ENCODE peak calls at places on chromosomes 12 and 14, in ten cellular contexts. One of them, this sample, is unnamed.

GRCh38 chr12:13980548-13981295 is 680 bp downstream of the GRIN2B start:
- DNase-seq in dorsolateral prefrontal cortex: no peak
- DNase-seq in stomach: no peak
- DNase-seq in tibial artery: no peak
- DNase-seq in lung: no peak
- DNase-seq in GM06990: peak; percentile 8
- DNase-seq in tibial nerve: no peak
- DNase-seq in AG09309: no peak
- DNase-seq in left ventricle myocardium inferior: no peak
- DNase-seq in left lung: peak; percentile 76
- DNase-seq in this sample: no peak

GRCh38 chr12:29519585-29520182 is 22.2 kb upstream of the OVCH1 start:
- DNase-seq in dorsolateral prefrontal cortex: no peak
- DNase-seq in stomach: no peak
- DNase-seq in tibial artery: no peak
- DNase-seq in lung: no peak
- DNase-seq in GM06990: no peak
- DNase-seq in tibial nerve: no peak
- DNase-seq in AG09309: peak; percentile 24
- DNase-seq in left ventricle myocardium inferior: no peak
- DNase-seq in left lung: no peak
- DNase-seq in this sample: no peak

GRCh38 chr12:91017043-91017442 is 12.3 kb upstream of the EPYC start:
- DNase-seq in dorsolateral prefrontal cortex: no peak
- DNase-seq in stomach: no peak
- DNase-seq in tibial artery: no peak
- DNase-seq in lung: no peak
- DNase-seq in GM06990: no peak
- DNase-seq in tibial nerve: no peak
- DNase-seq in AG09309: no peak
- DNase-seq in left ventricle myocardium inferior: no peak
- DNase-seq in left lung: no peak
- DNase-seq in this sample: no peak

GRCh38 chr14:94342334-94342934 is 19.3 kb upstream of the SERPINA6 start:
- DNase-seq in dorsolateral prefrontal cortex: no peak
- DNase-seq in stomach: peak; percentile 91
- DNase-seq in tibial artery: peak; percentile 94
- DNase-seq in lung: peak; percentile 89
- DNase-seq in GM06990: no peak
- DNase-seq in tibial nerve: peak; percentile 76
- DNase-seq in AG09309: peak; percentile 99
- DNase-seq in left ventricle myocardium inferior: peak; percentile 84
- DNase-seq in left lung: no peak
- DNase-seq in this sample: peak; percentile 32

GRCh38 chr12:26648584-26648983 is 184.4 kb downstream of the ITPR2 start:
- DNase-seq in dorsolateral prefrontal cortex: no peak
- DNase-seq in stomach: no peak
- DNase-seq in tibial artery: no peak
- DNase-seq in lung: no peak
- DNase-seq in GM06990: no peak
- DNase-seq in tibial nerve: no peak
- DNase-seq in AG09309: peak; percentile 74
- DNase-seq in left ventricle myocardium inferior: no peak
- DNase-seq in left lung: no peak
- DNase-seq in this sample: no peak

GRCh38 chr12:47837190-47838171 is 17.8 kb upstream of the HDAC7 start:
- DNase-seq in dorsolateral prefrontal cortex: no peak
- DNase-seq in stomach: peak; percentile 79
- DNase-seq in tibial artery: peak; percentile 73
- DNase-seq in lung: peak; percentile 72
- DNase-seq in GM06990: no peak
- DNase-seq in tibial nerve: peak; percentile 63
- DNase-seq in AG09309: no peak
- DNase-seq in left ventricle myocardium inferior: peak; percentile 75
- DNase-seq in left lung: no peak
- DNase-seq in this sample: no peak

GRCh38 chr12:6215932-6216494 is 15.8 kb downstream of the CD9 start:
- DNase-seq in dorsolateral prefrontal cortex: no peak
- DNase-seq in stomach: peak; percentile 88
- DNase-seq in tibial artery: peak; percentile 92
- DNase-seq in lung: peak; percentile 92
- DNase-seq in GM06990: no peak
- DNase-seq in tibial nerve: peak; percentile 58
- DNase-seq in AG09309: peak; percentile 86
- DNase-seq in left ventricle myocardium inferior: no peak
- DNase-seq in left lung: peak; percentile 89
- DNase-seq in this sample: no peak

GRCh38 chr14:72562300-72562699 is 331.6 kb downstream of the DPF3 start:
- DNase-seq in dorsolateral prefrontal cortex: no peak
- DNase-seq in stomach: no peak
- DNase-seq in tibial artery: no peak
- DNase-seq in lung: no peak
- DNase-seq in GM06990: no peak
- DNase-seq in tibial nerve: no peak
- DNase-seq in AG09309: no peak
- DNase-seq in left ventricle myocardium inferior: no peak
- DNase-seq in left lung: peak; percentile 60
- DNase-seq in this sample: no peak

GRCh38 chr12:13339538-13339937 is 143.0 kb downstream of the EMP1 start:
- DNase-seq in dorsolateral prefrontal cortex: no peak
- DNase-seq in stomach: no peak
- DNase-seq in tibial artery: no peak
- DNase-seq in lung: no peak
- DNase-seq in GM06990: no peak
- DNase-seq in tibial nerve: no peak
- DNase-seq in AG09309: no peak
- DNase-seq in left ventricle myocardium inferior: no peak
- DNase-seq in left lung: no peak
- DNase-seq in this sample: no peak

GRCh38 chr14:52974406-52974805 is 23.6 kb upstream of the FERMT2 start:
- DNase-seq in dorsolateral prefrontal cortex: no peak
- DNase-seq in stomach: no peak
- DNase-seq in tibial artery: no peak
- DNase-seq in lung: no peak
- DNase-seq in GM06990: no peak
- DNase-seq in tibial nerve: no peak
- DNase-seq in AG09309: no peak
- DNase-seq in left ventricle myocardium inferior: no peak
- DNase-seq in left lung: no peak
- DNase-seq in this sample: no peak

GRCh38 chr12:94783862-94784261 is 133.5 kb upstream of the TMCC3 start:
- DNase-seq in dorsolateral prefrontal cortex: no peak
- DNase-seq in stomach: no peak
- DNase-seq in tibial artery: no peak
- DNase-seq in lung: no peak
- DNase-seq in GM06990: peak; percentile 15
- DNase-seq in tibial nerve: no peak
- DNase-seq in AG09309: no peak
- DNase-seq in left ventricle myocardium inferior: no peak
- DNase-seq in left lung: no peak
- DNase-seq in this sample: no peak

GRCh38 chr14:70317091-70317968 is 42.2 kb downstream of the COX16 start:
- DNase-seq in dorsolateral prefrontal cortex: no peak
- DNase-seq in stomach: no peak
- DNase-seq in tibial artery: no peak
- DNase-seq in lung: no peak
- DNase-seq in GM06990: no peak
- DNase-seq in tibial nerve: no peak
- DNase-seq in AG09309: no peak
- DNase-seq in left ventricle myocardium inferior: no peak
- DNase-seq in left lung: no peak
- DNase-seq in this sample: no peak

GRCh38 chr14:70315942-70316341 is 43.5 kb downstream of the COX16 start:
- DNase-seq in dorsolateral prefrontal cortex: no peak
- DNase-seq in stomach: no peak
- DNase-seq in tibial artery: no peak
- DNase-seq in lung: no peak
- DNase-seq in GM06990: no peak
- DNase-seq in tibial nerve: no peak
- DNase-seq in AG09309: no peak
- DNase-seq in left ventricle myocardium inferior: no peak
- DNase-seq in left lung: no peak
- DNase-seq in this sample: no peak

GRCh38 chr14:70318635-70319013 is 40.9 kb downstream of the COX16 start:
- DNase-seq in dorsolateral prefrontal cortex: no peak
- DNase-seq in stomach: no peak
- DNase-seq in tibial artery: no peak
- DNase-seq in lung: no peak
- DNase-seq in GM06990: no peak
- DNase-seq in tibial nerve: no peak
- DNase-seq in AG09309: no peak
- DNase-seq in left ventricle myocardium inferior: no peak
- DNase-seq in left lung: no peak
- DNase-seq in this sample: no peak

GRCh38 chr14:70320294-70320693 is 39.2 kb downstream of the COX16 start:
- DNase-seq in dorsolateral prefrontal cortex: no peak
- DNase-seq in stomach: no peak
- DNase-seq in tibial artery: no peak
- DNase-seq in lung: no peak
- DNase-seq in GM06990: no peak
- DNase-seq in tibial nerve: no peak
- DNase-seq in AG09309: no peak
- DNase-seq in left ventricle myocardium inferior: no peak
- DNase-seq in left lung: no peak
- DNase-seq in this sample: no peak

DNA sequence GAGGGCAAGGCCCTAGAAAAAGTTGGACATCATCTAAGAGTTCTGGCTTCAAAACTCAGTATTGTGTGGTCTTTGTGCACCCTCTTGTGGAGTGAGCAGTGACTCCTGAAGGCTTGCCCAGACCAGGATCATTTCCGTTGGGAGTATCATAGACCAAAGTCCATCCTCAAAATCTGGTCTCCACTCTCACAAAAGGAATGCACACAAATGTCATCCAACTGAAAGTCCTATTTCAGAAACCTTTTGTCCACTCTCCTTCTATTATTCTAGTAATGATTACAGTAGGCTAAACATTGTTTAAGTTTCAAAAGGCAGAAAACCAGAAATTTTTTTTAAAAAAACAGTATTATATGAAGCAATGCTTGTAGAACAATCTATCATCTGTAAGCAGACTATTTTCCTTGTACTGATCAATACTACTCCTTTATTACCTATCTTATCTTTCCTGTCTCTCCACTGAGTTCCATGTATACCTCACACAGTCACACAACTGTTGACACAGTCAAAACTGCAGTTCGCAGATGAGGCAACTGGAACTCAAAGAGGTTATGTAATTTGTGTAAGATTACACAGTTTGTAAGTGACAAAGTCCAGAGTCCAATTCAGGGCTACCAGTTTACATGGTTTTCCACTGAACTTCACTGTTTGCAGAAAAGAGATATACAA is 41.4 kb downstream of the COX16 start:
- DNase-seq in dorsolateral prefrontal cortex: no peak
- DNase-seq in stomach: peak; percentile 47
- DNase-seq in tibial artery: no peak
- DNase-seq in lung: no peak
- DNase-seq in GM06990: no peak
- DNase-seq in tibial nerve: no peak
- DNase-seq in AG09309: peak; percentile 27
- DNase-seq in left ventricle myocardium inferior: no peak
- DNase-seq in left lung: no peak
- DNase-seq in this sample: no peak
- TF ChIP-seq CTCF in dorsolateral prefrontal cortex: peak; percentile 72
- TF ChIP-seq CTCF in stomach: peak; percentile 15
- TF ChIP-seq CTCF in tibial artery: peak; percentile 11
- TF ChIP-seq CTCF in lung: no peak
- TF ChIP-seq CTCF in GM06990: peak; percentile 36
- TF ChIP-seq CTCF in tibial nerve: no peak
- TF ChIP-seq CTCF in AG09309: peak; percentile 57
- TF ChIP-seq CTCF in left ventricle myocardium inferior: peak; percentile 57
- TF ChIP-seq CTCF in left lung: peak; percentile 34
- TF ChIP-seq CTCF in this sample: no peak

DNA sequence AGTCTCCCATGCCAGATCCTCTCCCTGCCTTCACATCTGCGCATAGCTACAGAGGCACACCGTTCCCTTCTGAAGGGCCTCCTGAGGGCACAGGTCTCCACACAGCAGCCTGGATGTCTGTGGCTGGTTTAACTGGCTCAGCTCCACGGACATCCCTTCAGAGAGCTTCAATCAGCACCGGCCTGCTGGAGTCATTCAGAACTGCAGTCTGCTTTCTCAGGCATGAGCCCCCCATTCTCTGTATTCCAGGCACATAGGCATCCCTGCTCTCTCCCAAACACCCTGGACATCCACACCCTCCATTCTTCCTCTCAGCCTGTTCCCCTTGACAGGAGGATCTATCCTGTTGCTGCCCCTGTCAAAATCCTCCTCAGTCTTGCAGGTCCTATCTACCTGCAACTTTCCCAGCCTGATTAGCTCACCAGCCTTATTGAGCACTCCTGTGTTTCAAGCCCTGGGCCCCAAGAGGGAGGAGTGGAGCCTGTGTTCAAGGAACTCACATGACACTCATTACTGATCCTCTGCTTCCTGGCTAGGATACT is 2.9 kb upstream of the DHRS2 start:
- DNase-seq in dorsolateral prefrontal cortex: no peak
- DNase-seq in stomach: no peak
- DNase-seq in tibial artery: no peak
- DNase-seq in lung: no peak
- DNase-seq in GM06990: no peak
- DNase-seq in tibial nerve: no peak
- DNase-seq in AG09309: no peak
- DNase-seq in left ventricle myocardium inferior: no peak
- DNase-seq in left lung: no peak
- DNase-seq in this sample: no peak
- H3K4me3 ChIP-seq in dorsolateral prefrontal cortex: no peak overlapping the region
- H3K4me3 ChIP-seq in stomach: no peak overlapping the region
- H3K4me3 ChIP-seq in tibial artery: no peak overlapping the region
- H3K4me3 ChIP-seq in lung: no peak overlapping the region
- H3K4me3 ChIP-seq in GM06990: no peak overlapping the region
- H3K4me3 ChIP-seq in tibial nerve: no peak overlapping the region
- H3K4me3 ChIP-seq in AG09309: no peak overlapping the region
- H3K4me3 ChIP-seq in left ventricle myocardium inferior: no peak overlapping the region
- H3K4me3 ChIP-seq in left lung: no peak overlapping the region
- H3K4me3 ChIP-seq in this sample: no peak overlapping the region

DNA sequence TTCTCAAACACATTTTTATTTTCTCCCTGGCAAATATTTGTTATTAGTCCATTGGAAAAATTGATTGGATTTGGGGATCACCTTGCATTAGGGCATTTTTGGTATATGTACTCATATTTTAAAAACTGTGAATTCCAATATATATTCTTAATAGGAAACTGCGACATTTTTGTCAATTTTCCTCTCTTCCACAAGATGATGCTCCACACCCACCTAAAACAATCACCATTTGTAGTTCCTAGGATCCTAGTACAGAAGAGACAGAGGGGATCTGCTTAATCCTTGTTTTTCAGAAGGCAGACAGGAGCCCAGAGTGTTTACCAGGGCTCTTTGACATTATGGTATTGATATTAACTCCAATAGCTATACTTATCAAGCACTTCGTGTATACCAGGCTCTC is 22.8 kb upstream of the OASL start:
- DNase-seq in dorsolateral prefrontal cortex: no peak
- DNase-seq in stomach: no peak
- DNase-seq in tibial artery: no peak
- DNase-seq in lung: no peak
- DNase-seq in GM06990: no peak
- DNase-seq in tibial nerve: no peak
- DNase-seq in AG09309: no peak
- DNase-seq in left ventricle myocardium inferior: no peak
- DNase-seq in left lung: no peak
- DNase-seq in this sample: no peak
- TF ChIP-seq CTCF in dorsolateral prefrontal cortex: peak; percentile 65
- TF ChIP-seq CTCF in stomach: no peak
- TF ChIP-seq CTCF in tibial artery: no peak
- TF ChIP-seq CTCF in lung: no peak
- TF ChIP-seq CTCF in GM06990: no peak
- TF ChIP-seq CTCF in tibial nerve: no peak
- TF ChIP-seq CTCF in AG09309: peak; percentile 41
- TF ChIP-seq CTCF in left ventricle myocardium inferior: peak; percentile 32
- TF ChIP-seq CTCF in left lung: no peak
- TF ChIP-seq CTCF in this sample: peak; percentile 34

GRCh38 chr12:8722286-8722685 is 24.5 kb downstream of the RIMKLB start:
- DNase-seq in dorsolateral prefrontal cortex: no peak
- DNase-seq in stomach: no peak
- DNase-seq in tibial artery: no peak
- DNase-seq in lung: no peak
- DNase-seq in GM06990: no peak
- DNase-seq in tibial nerve: no peak
- DNase-seq in AG09309: no peak
- DNase-seq in left ventricle myocardium inferior: no peak
- DNase-seq in left lung: no peak
- DNase-seq in this sample: no peak
- H3K4me3 ChIP-seq in dorsolateral prefrontal cortex: no peak overlapping the region
- H3K4me3 ChIP-seq in stomach: no peak overlapping the region
- H3K4me3 ChIP-seq in tibial artery: no peak overlapping the region
- H3K4me3 ChIP-seq in lung: no peak overlapping the region
- H3K4me3 ChIP-seq in GM06990: no peak overlapping the region
- H3K4me3 ChIP-seq in tibial nerve: no peak overlapping the region
- H3K4me3 ChIP-seq in AG09309: no peak overlapping the region
- H3K4me3 ChIP-seq in left ventricle myocardium inferior: no peak overlapping the region
- H3K4me3 ChIP-seq in left lung: no peak overlapping the region
- H3K4me3 ChIP-seq in this sample: no peak overlapping the region

This sample was measured in esophagus squamous epithelium.